ENCODE peak calls at places on chromosomes 13 and 19, in seven cellular contexts. One of them, this sample, is unnamed.

GRCh38 chr19:34430738-34431625 is 2.8 kb downstream of the UBA2 start:
- DNase-seq in NCI-H1092 treated with DMSO at 0.1 percent for 48 hours: peak; percentile 10
- DNase-seq in kidney epithelial cell: peak; percentile 14
- DNase-seq in mammary epithelial cell: peak; percentile 45
- DNase-seq in GOT3: no peak
- DNase-seq in NCI-H1105: peak; percentile 32
- DNase-seq in cardiac muscle cell: peak; percentile 52
- DNase-seq in this sample: peak; percentile 45

GRCh38 chr13:59086147-59086546 is 1077.6 kb downstream of the DIAPH3 start:
- DNase-seq in cardiac muscle cell: no peak
- DNase-seq in NCI-H1092 treated with DMSO at 0.1 percent for 48 hours: no peak
- DNase-seq in mammary epithelial cell: peak; percentile 31
- DNase-seq in GOT3: no peak
- DNase-seq in NCI-H1105: no peak
- DNase-seq in kidney epithelial cell: peak; percentile 4
- DNase-seq in this sample: no peak

GRCh38 chr19:30366282-30366681 is 5.9 kb upstream of the ZNF536 start:
- DNase-seq in GOT3: no peak
- DNase-seq in kidney epithelial cell: no peak
- DNase-seq in mammary epithelial cell: no peak
- DNase-seq in NCI-H1092 treated with DMSO at 0.1 percent for 48 hours: no peak
- DNase-seq in NCI-H1105: no peak
- DNase-seq in cardiac muscle cell: no peak
- DNase-seq in this sample: no peak

GRCh38 chr19:8302734-8303133 is 5.4 kb downstream of the CD320 start:
- DNase-seq in GOT3: no peak
- DNase-seq in NCI-H1092 treated with DMSO at 0.1 percent for 48 hours: no peak
- DNase-seq in kidney epithelial cell: no peak
- DNase-seq in mammary epithelial cell: no peak
- DNase-seq in NCI-H1105: no peak
- DNase-seq in cardiac muscle cell: no peak
- DNase-seq in this sample: no peak

GRCh38 chr19:29155683-29156082 is 57.3 kb downstream of the UQCRFS1 start:
- DNase-seq in cardiac muscle cell: no peak
- DNase-seq in mammary epithelial cell: no peak
- DNase-seq in GOT3: no peak
- DNase-seq in NCI-H1092 treated with DMSO at 0.1 percent for 48 hours: no peak
- DNase-seq in kidney epithelial cell: no peak
- DNase-seq in NCI-H1105: no peak
- DNase-seq in this sample: no peak

GRCh38 chr13:19766637-19767036 is 16.1 kb downstream of the PSPC1 start:
- DNase-seq in NCI-H1105: no peak
- DNase-seq in cardiac muscle cell: no peak
- DNase-seq in NCI-H1092 treated with DMSO at 0.1 percent for 48 hours: no peak
- DNase-seq in mammary epithelial cell: no peak
- DNase-seq in GOT3: no peak
- DNase-seq in kidney epithelial cell: no peak
- DNase-seq in this sample: no peak

GRCh38 chr19:41696402-41697197 is 8.5 kb upstream of the CEACAM7 start:
- DNase-seq in NCI-H1105: no peak
- DNase-seq in mammary epithelial cell: no peak
- DNase-seq in GOT3: no peak
- DNase-seq in NCI-H1092 treated with DMSO at 0.1 percent for 48 hours: no peak
- DNase-seq in cardiac muscle cell: no peak
- DNase-seq in kidney epithelial cell: no peak
- DNase-seq in this sample: no peak

GRCh38 chr13:110391273-110391672 is 84.2 kb downstream of the COL4A2 start:
- DNase-seq in kidney epithelial cell: no peak
- DNase-seq in cardiac muscle cell: no peak
- DNase-seq in NCI-H1105: no peak
- DNase-seq in GOT3: no peak
- DNase-seq in NCI-H1092 treated with DMSO at 0.1 percent for 48 hours: no peak
- DNase-seq in mammary epithelial cell: no peak
- DNase-seq in this sample: no peak

GRCh38 chr13:113052206-113052605 is 53.4 kb upstream of the F7 start:
- DNase-seq in mammary epithelial cell: no peak
- DNase-seq in kidney epithelial cell: no peak
- DNase-seq in NCI-H1105: no peak
- DNase-seq in NCI-H1092 treated with DMSO at 0.1 percent for 48 hours: no peak
- DNase-seq in GOT3: no peak
- DNase-seq in cardiac muscle cell: no peak
- DNase-seq in this sample: no peak

GRCh38 chr13:21043898-21044297 is 17.5 kb downstream of the LATS2 start:
- DNase-seq in NCI-H1105: no peak
- DNase-seq in mammary epithelial cell: no peak
- DNase-seq in GOT3: no peak
- DNase-seq in kidney epithelial cell: no peak
- DNase-seq in cardiac muscle cell: peak; percentile 22
- DNase-seq in NCI-H1092 treated with DMSO at 0.1 percent for 48 hours: no peak
- DNase-seq in this sample: no peak

GRCh38 chr19:50330365-50331078 is 1.3 kb upstream of the KCNC3 start:
- DNase-seq in kidney epithelial cell: no peak
- DNase-seq in mammary epithelial cell: no peak
- DNase-seq in NCI-H1105: peak; percentile 94
- DNase-seq in cardiac muscle cell: peak; percentile 96
- DNase-seq in GOT3: no peak
- DNase-seq in NCI-H1092 treated with DMSO at 0.1 percent for 48 hours: peak; percentile 80
- DNase-seq in this sample: peak; percentile 87

GRCh38 chr13:75762066-75762937 is 126.2 kb downstream of the LMO7 start:
- DNase-seq in kidney epithelial cell: peak; percentile 29
- DNase-seq in NCI-H1092 treated with DMSO at 0.1 percent for 48 hours: no peak
- DNase-seq in cardiac muscle cell: no peak
- DNase-seq in mammary epithelial cell: peak; percentile 96
- DNase-seq in GOT3: no peak
- DNase-seq in NCI-H1105: no peak
- DNase-seq in this sample: no peak

GRCh38 chr13:84959818-84960217 is 839.4 kb downstream of the SLITRK6 start:
- DNase-seq in NCI-H1092 treated with DMSO at 0.1 percent for 48 hours: no peak
- DNase-seq in mammary epithelial cell: no peak
- DNase-seq in cardiac muscle cell: no peak
- DNase-seq in NCI-H1105: no peak
- DNase-seq in GOT3: no peak
- DNase-seq in kidney epithelial cell: no peak
- DNase-seq in this sample: no peak

GRCh38 chr19:13935765-13936486 is 2.3 kb downstream of the PODNL1 start:
- DNase-seq in cardiac muscle cell: peak; percentile 50
- DNase-seq in GOT3: no peak
- DNase-seq in kidney epithelial cell: no peak
- DNase-seq in NCI-H1105: no peak
- DNase-seq in NCI-H1092 treated with DMSO at 0.1 percent for 48 hours: no peak
- DNase-seq in mammary epithelial cell: no peak
- DNase-seq in this sample: no peak

GRCh38 chr13:108322206-108322824 is 52.8 kb downstream of the TNFSF13B start:
- DNase-seq in mammary epithelial cell: peak; percentile 26
- DNase-seq in GOT3: no peak
- DNase-seq in NCI-H1092 treated with DMSO at 0.1 percent for 48 hours: peak; percentile 56
- DNase-seq in kidney epithelial cell: peak; percentile 2
- DNase-seq in cardiac muscle cell: peak; percentile 66
- DNase-seq in NCI-H1105: peak; percentile 67
- DNase-seq in this sample: no peak